ENCODE peak calls at places on chromosomes 2 and 18, in five cellular contexts. T is heart right ventricle, J is IMR-90, P is PC-9, E is A549. D is an unnamed sample.

GRCh38 chr18:22626771-22627170 is 209.1 kb upstream of the CTAGE1 start:
- DNase-seq in T (no peak), J (no peak), P (no peak), E (no peak), D (no peak)

GRCh38 chr18:79915161-79916127 is 36.0 kb downstream of the SLC66A2 start:
- DNase-seq in T (no peak), J (no peak), P (no peak), E (no peak), D (no peak)

GRCh38 chr2:236394571-236394970 is 130.4 kb upstream of the ASB18 start:
- DNase-seq in T (no peak), J (no peak), P (no peak), E (no peak), D (no peak)

GRCh38 chr2:98936917-98937351 is 909 bp upstream of the CRACDL start:
- DNase-seq in T (no peak), J (no peak), P (no peak), E (no peak), D (no peak)

GRCh38 chr18:3214855-3215637 is 4.7 kb downstream of the MYOM1 start:
- DNase-seq in T (no peak), J (no peak), P (no peak), E (no peak), D (no peak)

GRCh38 chr2:6656633-6657032 is 209.1 kb downstream of the CMPK2 start:
- DNase-seq in T (no peak), J (no peak), P (no peak), E (no peak), D (no peak)

GRCh38 chr2:105873721-105874120 is 129.0 kb downstream of the NCK2 start:
- DNase-seq in T (no peak), J (peak; percentile 89), P (no peak), E (peak; percentile 10), D (peak; percentile 83)

GRCh38 chr2:73297151-73297559 is 3.8 kb upstream of the EGR4 start:
- DNase-seq in T (no peak), J (no peak), P (no peak), E (no peak), D (peak; percentile 36)

GRCh38 chr18:25282282-25282681 is 69.7 kb downstream of the ZNF521 start:
- DNase-seq in T (peak; percentile 20), J (no peak), P (no peak), E (no peak), D (no peak)

GRCh38 chr2:26900831-26901321 is 52.9 kb downstream of the DPYSL5 start:
- DNase-seq in T (no peak), J (no peak), P (no peak), E (no peak), D (no peak)

GRCh38 chr18:54712315-54712714 is 116.0 kb upstream of the RAB27B start:
- DNase-seq in T (no peak), J (peak; percentile 87), P (peak; percentile 73), E (peak; percentile 10), D (peak; percentile 79)

GRCh38 chr2:39494784-39495251 is 57.7 kb upstream of the MAP4K3 start:
- DNase-seq in T (peak; percentile 50), J (peak; percentile 98), P (peak; percentile 37), E (peak; percentile 89), D (peak; percentile 98)

GRCh38 chr2:236935656-236936445 is 149.8 kb upstream of the COPS8 start:
- DNase-seq in T (no peak), J (no peak), P (no peak), E (no peak), D (no peak)

GRCh38 chr18:57331718-57332117 is 20.6 kb upstream of the ST8SIA3 start:
- DNase-seq in T (no peak), J (no peak), P (no peak), E (no peak), D (no peak)

GRCh38 chr18:25561923-25562322 is 210.0 kb upstream of the ZNF521 start:
- DNase-seq in T (no peak), J (peak; percentile 33), P (no peak), E (peak; percentile 2), D (peak; percentile 2)

GRCh38 chr2:240626531-240627300 is 1.4 kb downstream of the GPR35 start:
- DNase-seq in T (no peak), J (no peak), P (no peak), E (no peak), D (no peak)

GRCh38 chr18:67525328-67526110 is 9.0 kb upstream of the DSEL start:
- DNase-seq in T (peak; percentile 59), J (peak; percentile 99), P (peak; percentile 90), E (peak; percentile 61), D (peak; percentile 95)

DNA sequence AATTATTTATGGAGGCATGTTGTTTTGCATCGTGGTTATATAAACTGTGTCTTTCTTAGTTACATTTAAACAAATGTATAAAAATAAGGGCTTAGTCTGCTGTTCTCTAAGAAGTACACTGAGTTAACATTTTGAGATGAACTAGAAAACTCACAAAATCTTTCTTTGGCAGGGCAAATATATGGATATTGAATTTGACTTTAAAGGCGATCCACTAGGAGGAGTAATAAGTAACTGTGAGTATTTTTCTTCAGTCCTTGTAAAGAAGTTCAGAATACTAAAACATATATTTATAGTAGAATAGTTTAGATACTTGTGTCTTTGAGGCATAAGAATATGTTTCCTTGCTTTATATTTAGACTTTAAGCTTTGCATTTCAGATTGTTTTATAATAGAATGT is 104.8 kb downstream of the MYO1B start:
- DNase-seq in T (no peak), J (no peak), P (no peak), E (no peak), D (no peak)
- TF ChIP-seq CTCF in T (no peak), J (peak; percentile 11), P (no peak), E (no peak), D (no peak)

DNA sequence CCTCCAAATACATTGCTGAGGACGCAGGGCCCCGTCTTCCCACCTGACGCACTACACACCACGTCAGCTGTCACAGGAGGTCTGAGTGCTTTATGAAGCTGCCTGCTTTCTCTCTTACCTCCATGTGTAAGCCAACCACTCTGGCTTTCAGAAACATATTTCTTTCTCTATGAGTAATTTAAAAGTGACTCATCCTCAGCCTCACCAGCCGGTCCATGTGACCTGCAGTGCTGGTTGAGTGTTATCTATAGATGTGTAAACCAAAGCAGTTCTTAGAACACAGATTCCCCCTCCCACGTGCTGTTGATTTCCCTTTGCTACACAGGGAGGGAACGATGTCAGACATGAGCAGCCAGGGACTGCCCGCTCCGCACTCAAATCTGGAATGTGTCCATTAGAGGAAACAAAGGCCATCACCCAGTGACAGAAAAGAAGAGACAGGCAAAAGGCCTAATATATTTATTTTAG is 157.8 kb downstream of the BCL2 start:
- DNase-seq in T (peak; percentile 71), J (peak; percentile 93), P (peak; percentile 83), E (peak; percentile 16), D (peak; percentile 97)
- H3K27ac ChIP-seq in T (peak overlapping the region; percentile 43), J (no peak overlapping the region), P (peak overlapping the region; percentile 7), E (no peak overlapping the region), D (peak overlapping the region; percentile 16)

DNA sequence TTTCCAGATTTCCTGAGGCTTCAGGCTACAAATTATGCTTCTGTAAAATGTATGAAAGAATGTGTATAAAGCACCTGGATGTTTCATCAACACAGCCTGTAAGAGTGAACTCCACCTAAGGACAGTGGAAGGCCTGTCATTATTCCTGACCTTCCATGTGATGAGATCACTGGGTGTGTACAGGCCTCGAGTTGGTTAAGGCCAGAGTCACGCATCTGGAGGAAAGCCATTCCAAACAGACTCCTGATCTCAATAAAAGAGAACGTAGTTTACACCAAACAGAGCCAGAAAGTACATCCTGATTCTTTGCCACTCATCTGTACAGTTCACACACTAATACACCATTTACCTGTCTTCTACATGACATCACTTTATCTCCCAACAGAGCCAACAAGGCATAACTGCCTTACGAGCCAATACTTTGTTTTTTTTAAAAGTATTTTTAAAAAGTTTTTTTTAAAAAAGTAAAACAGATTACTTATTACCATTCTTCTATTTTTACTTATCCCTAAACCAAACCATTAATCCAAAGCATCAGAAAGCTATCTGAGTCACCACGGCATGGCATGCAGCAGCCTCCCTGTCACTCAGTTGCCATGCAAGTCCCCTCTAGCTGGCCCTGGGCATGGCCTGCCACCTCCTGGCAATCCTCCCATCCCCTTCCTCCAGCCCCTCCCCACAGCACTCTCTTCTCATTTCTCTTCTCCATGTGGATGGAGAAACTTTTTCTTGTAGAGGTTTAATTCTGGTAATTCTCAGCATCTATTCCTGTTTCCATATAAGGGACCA is 78.8 kb upstream of the TFCP2L1 start:
- DNase-seq in T (no peak), J (peak; percentile 88), P (no peak), E (peak; percentile 16), D (peak; percentile 60)
- TF ChIP-seq CTCF in T (no peak), J (no peak), P (no peak), E (no peak), D (no peak)

GRCh38 chr2:67626656-67627055 is 229.5 kb downstream of the ETAA1 start:
- DNase-seq in T (no peak), J (peak; percentile 73), P (no peak), E (no peak), D (peak; percentile 11)

GRCh38 chr2:67627456-67627855 is 230.3 kb downstream of the ETAA1 start:
- DNase-seq in T (no peak), J (no peak), P (no peak), E (no peak), D (no peak)

GRCh38 chr2:67625671-67626070 is 228.5 kb downstream of the ETAA1 start:
- DNase-seq in T (no peak), J (peak; percentile 69), P (no peak), E (no peak), D (peak; percentile 10)

GRCh38 chr2:67625178-67625577 is 228.0 kb downstream of the ETAA1 start:
- DNase-seq in T (no peak), J (peak; percentile 44), P (no peak), E (no peak), D (no peak)

GRCh38 chr2:67626076-67626475 is 228.9 kb downstream of the ETAA1 start:
- DNase-seq in T (no peak), J (no peak), P (no peak), E (no peak), D (no peak)
- H3K27ac ChIP-seq in T (no peak overlapping the region), J (no peak overlapping the region), P (no peak overlapping the region), E (no peak overlapping the region), D (no peak overlapping the region)

GRCh38 chr2:231299267-231299666 is 96.2 kb upstream of the B3GNT7 start:
- DNase-seq in T (no peak), J (no peak), P (peak; percentile 37), E (no peak), D (no peak)
- TF ChIP-seq CTCF in T (no peak), J (no peak), P (no peak), E (no peak), D (no peak)

GRCh38 chr2:10326151-10326616 is 23.5 kb downstream of the HPCAL1 start:
- DNase-seq in T (no peak), J (no peak), P (no peak), E (no peak), D (no peak)
- H3K27ac ChIP-seq in T (no peak overlapping the region), J (no peak overlapping the region), P (no peak overlapping the region), E (peak overlapping the region; percentile 44), D (no peak overlapping the region)

GRCh38 chr2:38260972-38261371 is 116.1 kb downstream of the ATL2 start:
- DNase-seq in T (no peak), J (no peak), P (no peak), E (no peak), D (no peak)

GRCh38 chr2:38262514-38262871 is 114.6 kb downstream of the ATL2 start:
- DNase-seq in T (no peak), J (no peak), P (no peak), E (no peak), D (no peak)

GRCh38 chr2:38263293-38263692 is 113.8 kb downstream of the ATL2 start:
- DNase-seq in T (no peak), J (no peak), P (no peak), E (no peak), D (no peak)

GRCh38 chr2:38261569-38262513 is 115.2 kb downstream of the ATL2 start:
- DNase-seq in T (no peak), J (no peak), P (no peak), E (no peak), D (no peak)

GRCh38 chr2:38260469-38260868 is 116.6 kb downstream of the ATL2 start:
- DNase-seq in T (no peak), J (no peak), P (no peak), E (no peak), D (no peak)
- TF ChIP-seq CTCF in T (no peak), J (no peak), P (no peak), E (no peak), D (no peak)

GRCh38 chr18:58934933-58935577 is 70.4 kb downstream of the ZNF532 start:
- DNase-seq in T (no peak), J (no peak), P (no peak), E (no peak), D (no peak)
- H3K27ac ChIP-seq in T (peak overlapping the region; percentile 71), J (no peak overlapping the region), P (no peak overlapping the region), E (no peak overlapping the region), D (no peak overlapping the region)

D was measured in brain microvascular endothelial cell.